ENCODE peak calls at places on chromosomes 7 and 10, in nine cellular contexts. Z, L, U, W, H, I, V, F and B are unnamed samples. For H3K36me3 and H3K4me1, the result is how much of the 10 kb centered on the place peaks cover.

GRCh38 chr7:98126311-98127142 is 19.9 kb downstream of the LMTK2 start:
- DNase-seq in Z (no peak), L (no peak), U (no peak), W (no peak), H (no peak), I (no peak), V (peak), F (no peak), B (no peak)

GRCh38 chr10:12041766-12042408 is 722 bp downstream of the UPF2 start:
- DNase-seq in Z (no peak), L (no peak), U (peak), W (no peak), H (peak), I (peak), V (peak), F (no peak), B (peak)

GRCh38 chr10:5661043-5661442 is 5.4 kb downstream of the ASB13 start:
- DNase-seq in Z (no peak), L (no peak), U (no peak), W (no peak), H (no peak), I (no peak), V (no peak), F (no peak), B (no peak)

GRCh38 chr10:77392236-77392721 is 245.3 kb downstream of the KCNMA1 start:
- DNase-seq in Z (no peak), L (peak), U (no peak), W (no peak), H (no peak), I (no peak), V (peak), F (no peak), B (no peak)

GRCh38 chr7:6291531-6291930 is 19.1 kb upstream of the CYTH3 start:
- DNase-seq in Z (no peak), L (no peak), U (no peak), W (peak), H (no peak), I (no peak), V (no peak), F (no peak), B (no peak)

GRCh38 chr7:35727571-35727970 is 32.6 kb upstream of the HERPUD2 start:
- DNase-seq in Z (no peak), L (no peak), U (no peak), W (no peak), H (no peak), I (no peak), V (no peak), F (no peak), B (peak)

GRCh38 chr10:84783386-84783785 is 455.0 kb downstream of the CCSER2 start:
- DNase-seq in Z (no peak), L (no peak), U (no peak), W (no peak), H (peak), I (peak), V (no peak), F (no peak), B (no peak)

GRCh38 chr10:47331954-47332353 is 9.7 kb downstream of the GDF2 start:
- DNase-seq in Z (no peak), L (no peak), U (no peak), W (no peak), H (no peak), I (no peak), V (no peak), F (no peak), B (no peak)

GRCh38 chr7:141185369-141185967 is 111.6 kb downstream of the TMEM178B start:
- DNase-seq in Z (no peak), L (no peak), U (no peak), W (no peak), H (no peak), I (no peak), V (no peak), F (no peak), B (no peak)

GRCh38 chr10:30691601-30692015 is 62.1 kb upstream of the LYZL2 start:
- DNase-seq in Z (no peak), L (no peak), U (no peak), W (no peak), H (no peak), I (no peak), V (no peak), F (no peak), B (no peak)

GRCh38 chr10:128411624-128412023 is 285.4 kb upstream of the MKI67 start:
- DNase-seq in Z (no peak), L (no peak), U (no peak), W (no peak), H (no peak), I (peak), V (no peak), F (no peak), B (no peak)

GRCh38 chr10:62079885-62080559 is 178.5 kb downstream of the ARID5B start:
- DNase-seq in Z (no peak), L (no peak), U (no peak), W (no peak), H (no peak), I (no peak), V (no peak), F (no peak), B (no peak)

GRCh38 chr7:42858570-42858969 is 53.3 kb downstream of the C7orf25 start:
- DNase-seq in Z (no peak), L (no peak), U (no peak), W (no peak), H (no peak), I (no peak), V (peak), F (no peak), B (no peak)

GRCh38 chr7:40009301-40009700 is 59.2 kb downstream of the CDK13 start:
- DNase-seq in Z (no peak), L (no peak), U (no peak), W (no peak), H (no peak), I (no peak), V (no peak), F (no peak), B (no peak)

GRCh38 chr10:131180086-131180485 is 131.4 kb downstream of the TCERG1L start:
- DNase-seq in Z (no peak), L (no peak), U (no peak), W (no peak), H (no peak), I (no peak), V (no peak), F (no peak), B (no peak)

GRCh38 chr10:52420656-52421055 is 106.6 kb downstream of the DKK1 start:
- DNase-seq in Z (no peak), L (no peak), U (no peak), W (no peak), H (no peak), I (no peak), V (no peak), F (no peak), B (no peak)

GRCh38 chr10:62895058-62895457 is 78.9 kb upstream of the EGR2 start:
- DNase-seq in Z (no peak), L (no peak), U (no peak), W (no peak), H (no peak), I (no peak), V (peak), F (no peak), B (no peak)

GRCh38 chr10:14507156-14507555 is 176.4 kb upstream of the FRMD4A start:
- DNase-seq in Z (no peak), L (no peak), U (no peak), W (no peak), H (no peak), I (peak), V (no peak), F (peak), B (no peak)

GRCh38 chr10:88243847-88244730 is 339.0 kb downstream of the RNLS start:
- DNase-seq in Z (peak), L (peak), U (no peak), W (peak), H (peak), I (peak), V (peak), F (no peak), B (no peak)

GRCh38 chr10:133185421-133185820 is 25.4 kb downstream of the KNDC1 start:
- DNase-seq in Z (no peak), L (no peak), U (no peak), W (no peak), H (no peak), I (no peak), V (no peak), F (no peak), B (no peak)

GRCh38 chr10:48951707-48952106 is 12.1 kb upstream of the LRRC18 start:
- DNase-seq in Z (no peak), L (no peak), U (no peak), W (no peak), H (no peak), I (no peak), V (no peak), F (no peak), B (no peak)

GRCh38 chr7:116632349-116632748 is 39.6 kb upstream of the MET start:
- DNase-seq in Z (no peak), L (no peak), U (no peak), W (no peak), H (no peak), I (no peak), V (peak), F (no peak), B (no peak)

GRCh38 chr10:21524526-21525366 is 736 bp downstream of the SKIDA1 start:
- DNase-seq in Z (no peak), L (no peak), U (peak), W (no peak), H (no peak), I (peak), V (peak), F (no peak), B (no peak)

GRCh38 chr10:46558141-46558410 is 1.6 kb upstream of the GPRIN2 start:
- DNase-seq in Z (no peak), L (no peak), U (no peak), W (no peak), H (no peak), I (no peak), V (no peak), F (no peak), B (no peak)

GRCh38 chr10:119305860-119306513 is 98.6 kb downstream of the GRK5 start:
- DNase-seq in Z (peak), L (peak), U (no peak), W (peak), H (no peak), I (peak), V (peak), F (peak), B (peak)

GRCh38 chr7:28955723-28956607 is 2.2 kb downstream of the TRIL start:
- DNase-seq in Z (peak), L (peak), U (peak), W (peak), H (peak), I (peak), V (peak), F (no peak), B (no peak)

GRCh38 chr7:99842926-99843325 is 15.1 kb downstream of the CYP3A43 start:
- DNase-seq in Z (no peak), L (no peak), U (no peak), W (no peak), H (no peak), I (no peak), V (no peak), F (no peak), B (no peak)

GRCh38 chr7:112726076-112726475 is 64.1 kb downstream of the TMEM168 start:
- DNase-seq in Z (no peak), L (no peak), U (no peak), W (no peak), H (peak), I (no peak), V (no peak), F (no peak), B (no peak)

GRCh38 chr10:104218751-104219150 is 13.4 kb downstream of the CFAP43 start:
- DNase-seq in Z (no peak), L (no peak), U (no peak), W (no peak), H (no peak), I (no peak), V (no peak), F (no peak), B (no peak)

GRCh38 chr7:158488225-158488889 is 99.3 kb downstream of the PTPRN2 start:
- DNase-seq in Z (no peak), L (no peak), U (no peak), W (peak), H (no peak), I (no peak), V (no peak), F (no peak), B (no peak)

GRCh38 chr7:70595741-70596574 is 536.0 kb upstream of the GALNT17 start:
- DNase-seq in Z (no peak), L (no peak), U (no peak), W (no peak), H (no peak), I (peak), V (no peak), F (no peak), B (no peak)

DNA sequence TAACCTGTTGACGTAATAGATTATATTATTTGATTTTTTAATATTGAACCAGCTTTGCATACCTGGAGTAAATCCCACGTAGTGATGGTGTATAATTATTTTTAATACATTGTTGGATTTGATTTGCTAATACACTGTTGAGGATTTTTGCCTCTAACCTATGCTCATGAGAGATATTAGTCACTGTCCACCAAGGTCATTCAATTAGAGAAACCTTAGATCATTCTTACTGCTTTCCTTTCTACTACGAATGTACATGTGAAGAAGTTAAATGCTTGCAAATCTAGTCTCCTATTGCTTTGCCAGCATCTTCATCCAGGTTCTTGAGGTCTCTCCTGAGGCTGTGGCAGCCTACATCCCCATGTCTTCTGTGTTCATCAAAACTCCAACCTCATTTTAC is 6.7 kb downstream of the ATP5F1C start:
- DNase-seq in Z (no peak), L (no peak), U (no peak), W (no peak), H (no peak), I (no peak), V (no peak), F (no peak), B (no peak)
- H3K4me3 ChIP-seq in Z (no peak), L (no peak), U (no peak), W (no peak), H (no peak), I (no peak), V (no peak), F (no peak), B (no peak)

GRCh38 chr7:47624660-47625059 is 42.7 kb upstream of the TNS3 start:
- DNase-seq in Z (no peak), L (no peak), U (no peak), W (no peak), H (no peak), I (no peak), V (no peak), F (no peak), B (no peak)
- H3K36me3 ChIP-seq in Z (under half), L (under half), U (under half), W (under half), H (under half), I (under half), V (under half), F (under half), B (under half)

GRCh38 chr7:137958593-137959431 is 43.1 kb downstream of the CREB3L2 start:
- DNase-seq in Z (no peak), L (no peak), U (no peak), W (no peak), H (no peak), I (no peak), V (no peak), F (no peak), B (no peak)
- H3K4me1 ChIP-seq in Z (under half), L (under half), U (under half), W (under half), H (under half), I (under half), V (under half), F (under half), B (under half)

GRCh38 chr10:27535312-27535711 is 31.2 kb downstream of the RAB18 start:
- DNase-seq in Z (no peak), L (no peak), U (no peak), W (no peak), H (no peak), I (peak), V (no peak), F (no peak), B (no peak)
- H3K4me3 ChIP-seq in Z (no peak), L (no peak), U (no peak), W (no peak), H (no peak), I (no peak), V (no peak), F (no peak), B (no peak)

GRCh38 chr7:155773531-155773930 is 38.7 kb downstream of the SHH start:
- DNase-seq in Z (no peak), L (no peak), U (no peak), W (no peak), H (no peak), I (no peak), V (no peak), F (no peak), B (no peak)
- H3K36me3 ChIP-seq in Z (under half), L (under half), U (under half), W (half or more), H (under half), I (under half), V (under half), F (half or more), B (half or more)

GRCh38 chr7:96861-97260 is 95.5 kb upstream of the FAM20C start:
- DNase-seq in Z (no peak), L (no peak), U (no peak), W (no peak), H (no peak), I (peak), V (no peak), F (no peak), B (no peak)
- H3K4me1 ChIP-seq in Z (under half), L (under half), U (under half), W (under half), H (under half), I (under half), V (under half), F (under half), B (under half)

DNA sequence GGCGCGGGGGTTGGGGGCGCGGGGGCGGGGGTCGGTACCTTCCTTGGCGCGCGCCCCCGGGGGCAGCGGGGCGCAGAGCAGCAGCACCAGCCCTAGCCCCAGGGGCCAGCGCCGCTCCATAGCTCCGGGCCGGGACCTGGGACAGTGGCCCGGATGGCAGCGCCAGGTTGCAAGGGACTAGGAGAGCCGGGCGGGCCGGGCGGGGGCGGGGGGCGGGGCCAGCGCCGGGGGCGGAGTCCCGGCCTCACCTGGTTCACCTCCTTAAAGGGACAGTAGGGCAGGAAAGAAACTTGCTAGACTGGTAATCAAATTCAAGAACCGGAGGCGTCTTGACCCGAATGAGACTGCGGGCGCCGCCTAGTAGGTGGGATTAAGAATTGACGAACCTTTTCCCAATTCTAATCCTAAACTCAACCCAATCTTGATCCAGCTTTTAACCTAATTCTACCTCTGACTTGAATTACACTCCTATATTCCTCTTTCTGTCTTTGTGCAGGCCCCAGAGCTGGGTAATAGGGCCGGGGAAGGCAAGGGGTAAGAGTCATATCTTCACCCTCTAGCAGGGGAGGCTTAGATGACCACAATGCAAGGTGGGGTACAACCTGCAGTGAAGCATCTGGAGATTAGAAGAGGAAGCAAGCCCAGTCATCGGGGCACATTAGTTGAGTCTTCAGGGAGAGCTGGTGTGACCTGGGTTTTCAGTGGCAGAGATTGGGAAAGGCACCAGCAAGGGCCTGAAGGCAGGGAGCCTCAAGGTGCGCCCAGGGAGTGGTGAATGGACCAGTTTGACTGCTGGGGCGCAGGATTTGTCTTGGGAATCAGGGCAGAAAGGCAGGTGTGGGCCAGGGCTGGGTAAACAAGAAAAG is at the start of gene EPHA1:
- DNase-seq in Z (no peak), L (no peak), U (peak), W (no peak), H (peak), I (peak), V (no peak), F (peak), B (peak)
- H3K4me3 ChIP-seq in Z (no peak), L (no peak), U (peak), W (peak), H (peak), I (peak), V (no peak), F (peak), B (peak)

GRCh38 chr7:2217716-2218443 is 14.9 kb downstream of the MAD1L1 start:
- DNase-seq in Z (no peak), L (no peak), U (no peak), W (no peak), H (no peak), I (no peak), V (peak), F (no peak), B (no peak)

GRCh38 chr7:2217206-2217605 is 15.5 kb downstream of the MAD1L1 start:
- DNase-seq in Z (no peak), L (no peak), U (no peak), W (no peak), H (no peak), I (no peak), V (no peak), F (no peak), B (no peak)

GRCh38 chr7:2214636-2215035 is 18.1 kb downstream of the MAD1L1 start:
- DNase-seq in Z (peak), L (no peak), U (no peak), W (no peak), H (no peak), I (no peak), V (no peak), F (no peak), B (no peak)

GRCh38 chr7:2213551-2214215 is 19.1 kb downstream of the MAD1L1 start:
- DNase-seq in Z (no peak), L (no peak), U (no peak), W (peak), H (no peak), I (peak), V (no peak), F (no peak), B (no peak)

GRCh38 chr7:2215851-2216250 is 16.9 kb downstream of the MAD1L1 start:
- DNase-seq in Z (no peak), L (no peak), U (no peak), W (no peak), H (no peak), I (no peak), V (no peak), F (no peak), B (no peak)
- H3K36me3 ChIP-seq in Z (under half), L (under half), U (under half), W (half or more), H (under half), I (under half), V (half or more), F (under half), B (under half)